ENCODE peak calls at places on chromosomes 13 and 19, in five cellular contexts. One of them, this sample, is unnamed.

GRCh38 chr13:48630791-48631190 is 22.9 kb upstream of the CYSLTR2 start:
- DNase-seq in AG04450: no peak
- DNase-seq in lower leg skin: no peak
- DNase-seq in fibroblast of lung: no peak
- DNase-seq in AG09309: no peak
- DNase-seq in this sample: no peak

GRCh38 chr19:10835089-10835753 is 791 bp downstream of the TMED1 start:
- DNase-seq in AG04450: no peak
- DNase-seq in lower leg skin: peak
- DNase-seq in fibroblast of lung: no peak
- DNase-seq in AG09309: no peak
- DNase-seq in this sample: peak

GRCh38 chr13:50286376-50286775 is 271.1 kb downstream of the KCNRG start:
- DNase-seq in AG04450: no peak
- DNase-seq in lower leg skin: no peak
- DNase-seq in fibroblast of lung: no peak
- DNase-seq in AG09309: no peak
- DNase-seq in this sample: no peak

GRCh38 chr13:109517516-109517915 is 268.9 kb downstream of the IRS2 start:
- DNase-seq in AG04450: no peak
- DNase-seq in lower leg skin: no peak
- DNase-seq in fibroblast of lung: peak
- DNase-seq in AG09309: no peak
- DNase-seq in this sample: no peak

GRCh38 chr13:112965573-112966115 is 3.4 kb upstream of the MCF2L start:
- DNase-seq in AG04450: no peak
- DNase-seq in lower leg skin: no peak
- DNase-seq in fibroblast of lung: no peak
- DNase-seq in AG09309: no peak
- DNase-seq in this sample: no peak

GRCh38 chr19:19997656-19998268 is 41.5 kb downstream of the ZNF682 start:
- DNase-seq in AG04450: no peak
- DNase-seq in lower leg skin: no peak
- DNase-seq in fibroblast of lung: no peak
- DNase-seq in AG09309: no peak
- DNase-seq in this sample: no peak

GRCh38 chr19:34051255-34051654 is 121.0 kb upstream of the LSM14A start:
- DNase-seq in AG04450: no peak
- DNase-seq in lower leg skin: peak
- DNase-seq in fibroblast of lung: no peak
- DNase-seq in AG09309: no peak
- DNase-seq in this sample: no peak

GRCh38 chr19:38990949-38991697 is 15.6 kb upstream of the FBXO17 start:
- DNase-seq in AG04450: no peak
- DNase-seq in lower leg skin: no peak
- DNase-seq in fibroblast of lung: no peak
- DNase-seq in AG09309: no peak
- DNase-seq in this sample: no peak

GRCh38 chr13:110641055-110642015 is 26.0 kb downstream of the NAXD start:
- DNase-seq in AG04450: no peak
- DNase-seq in lower leg skin: no peak
- DNase-seq in fibroblast of lung: peak
- DNase-seq in AG09309: no peak
- DNase-seq in this sample: no peak

GRCh38 chr13:101919541-101920306 is 467.2 kb downstream of the ITGBL1 start:
- DNase-seq in AG04450: no peak
- DNase-seq in lower leg skin: no peak
- DNase-seq in fibroblast of lung: peak
- DNase-seq in AG09309: no peak
- DNase-seq in this sample: no peak

GRCh38 chr13:113546571-113547247 is 37.8 kb upstream of the TFDP1 start:
- DNase-seq in AG04450: no peak
- DNase-seq in lower leg skin: peak
- DNase-seq in fibroblast of lung: peak
- DNase-seq in AG09309: no peak
- DNase-seq in this sample: no peak

GRCh38 chr13:99467764-99468163 is 33.5 kb upstream of the TM9SF2 start:
- DNase-seq in AG04450: no peak
- DNase-seq in lower leg skin: no peak
- DNase-seq in fibroblast of lung: peak
- DNase-seq in AG09309: peak
- DNase-seq in this sample: no peak

GRCh38 chr13:43305416-43305815 is 282.0 kb downstream of the DNAJC15 start:
- DNase-seq in AG04450: no peak
- DNase-seq in lower leg skin: no peak
- DNase-seq in fibroblast of lung: no peak
- DNase-seq in AG09309: no peak
- DNase-seq in this sample: no peak

GRCh38 chr13:68234278-68234677 is 1004.1 kb upstream of the PCDH9 start:
- DNase-seq in AG04450: no peak
- DNase-seq in lower leg skin: no peak
- DNase-seq in fibroblast of lung: peak
- DNase-seq in AG09309: no peak
- DNase-seq in this sample: no peak

GRCh38 chr13:114339779-114340534 is 25.7 kb downstream of the CHAMP1 start:
- DNase-seq in AG04450: no peak
- DNase-seq in lower leg skin: no peak
- DNase-seq in fibroblast of lung: peak
- DNase-seq in AG09309: no peak
- DNase-seq in this sample: no peak

GRCh38 chr19:38417544-38418506 is 8.2 kb downstream of the RASGRP4 start:
- DNase-seq in AG04450: no peak
- DNase-seq in lower leg skin: peak
- DNase-seq in fibroblast of lung: peak
- DNase-seq in AG09309: no peak
- DNase-seq in this sample: no peak

GRCh38 chr19:49387936-49388372 is at the start of gene KASH5:
- DNase-seq in AG04450: no peak
- DNase-seq in lower leg skin: peak
- DNase-seq in fibroblast of lung: peak
- DNase-seq in AG09309: no peak
- DNase-seq in this sample: no peak

GRCh38 chr13:32272021-32272695 is 43.0 kb downstream of the ZAR1L start:
- DNase-seq in AG04450: no peak
- DNase-seq in lower leg skin: no peak
- DNase-seq in fibroblast of lung: no peak
- DNase-seq in AG09309: no peak
- DNase-seq in this sample: no peak

GRCh38 chr19:49113762-49114629 is at the start of gene LIN7B:
- DNase-seq in AG04450: no peak
- DNase-seq in lower leg skin: peak
- DNase-seq in fibroblast of lung: peak
- DNase-seq in AG09309: no peak
- DNase-seq in this sample: peak

GRCh38 chr13:43464578-43465264 is 322.1 kb downstream of the ENOX1 start:
- DNase-seq in AG04450: no peak
- DNase-seq in lower leg skin: no peak
- DNase-seq in fibroblast of lung: no peak
- DNase-seq in AG09309: no peak
- DNase-seq in this sample: no peak

GRCh38 chr13:44575741-44576395 is at the start of gene TSC22D1:
- DNase-seq in AG04450: no peak
- DNase-seq in lower leg skin: peak
- DNase-seq in fibroblast of lung: peak
- DNase-seq in AG09309: peak
- DNase-seq in this sample: no peak

GRCh38 chr13:64753606-64754005 is 2476.5 kb downstream of the PCDH9 start:
- DNase-seq in AG04450: no peak
- DNase-seq in lower leg skin: no peak
- DNase-seq in fibroblast of lung: peak
- DNase-seq in AG09309: no peak
- DNase-seq in this sample: no peak

GRCh38 chr13:58165617-58166016 is 534.1 kb downstream of the PCDH17 start:
- DNase-seq in AG04450: no peak
- DNase-seq in lower leg skin: no peak
- DNase-seq in fibroblast of lung: no peak
- DNase-seq in AG09309: no peak
- DNase-seq in this sample: no peak

GRCh38 chr13:66077286-66077685 is 1152.8 kb downstream of the PCDH9 start:
- DNase-seq in AG04450: no peak
- DNase-seq in lower leg skin: no peak
- DNase-seq in fibroblast of lung: peak
- DNase-seq in AG09309: no peak
- DNase-seq in this sample: no peak

DNA sequence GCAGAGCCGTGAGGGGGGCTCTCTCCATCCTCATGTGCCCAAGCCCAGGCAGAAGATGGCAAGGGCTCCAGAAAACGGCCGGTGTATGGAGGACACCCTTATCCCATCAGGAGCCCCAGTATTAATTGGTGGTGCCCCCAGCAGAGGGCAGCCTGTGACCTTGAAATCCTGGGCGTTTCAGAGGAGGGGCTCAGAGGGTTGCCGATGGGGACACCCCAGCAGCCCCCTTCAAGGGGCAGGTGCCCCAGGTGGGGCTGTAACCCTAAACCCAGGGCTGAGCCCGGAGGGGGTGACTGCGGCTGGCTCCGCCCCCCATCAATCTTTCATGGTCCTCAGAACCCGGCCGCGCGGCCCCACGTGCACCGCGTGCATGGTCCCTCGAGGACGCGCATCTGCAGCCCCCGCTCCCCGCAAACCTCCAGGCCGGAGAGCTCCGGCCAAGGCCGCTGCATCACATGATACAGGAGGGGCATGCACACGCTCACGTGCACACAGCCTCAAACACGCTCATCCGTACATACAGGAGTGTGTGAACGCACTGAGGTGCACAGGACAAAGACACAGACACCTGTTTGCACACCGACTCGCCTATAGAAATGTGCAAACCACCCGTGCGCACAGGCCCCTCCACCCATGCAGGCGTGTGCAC is 959 bp downstream of the RAB3A start:
- DNase-seq in AG04450: no peak
- DNase-seq in lower leg skin: no peak
- DNase-seq in fibroblast of lung: no peak
- DNase-seq in AG09309: no peak
- DNase-seq in this sample: peak
- TF ChIP-seq CTCF in AG04450: peak
- TF ChIP-seq CTCF in lower leg skin: no peak
- TF ChIP-seq CTCF in fibroblast of lung: peak
- TF ChIP-seq CTCF in AG09309: peak
- TF ChIP-seq CTCF in this sample: peak

GRCh38 chr19:3575260-3575741 is 2.6 kb downstream of the HMG20B start:
- DNase-seq in AG04450: no peak
- DNase-seq in lower leg skin: no peak
- DNase-seq in fibroblast of lung: no peak
- DNase-seq in AG09309: no peak
- DNase-seq in this sample: no peak
- TF ChIP-seq CTCF in AG04450: peak
- TF ChIP-seq CTCF in lower leg skin: no peak
- TF ChIP-seq CTCF in fibroblast of lung: no peak
- TF ChIP-seq CTCF in AG09309: peak
- TF ChIP-seq CTCF in this sample: peak

DNA sequence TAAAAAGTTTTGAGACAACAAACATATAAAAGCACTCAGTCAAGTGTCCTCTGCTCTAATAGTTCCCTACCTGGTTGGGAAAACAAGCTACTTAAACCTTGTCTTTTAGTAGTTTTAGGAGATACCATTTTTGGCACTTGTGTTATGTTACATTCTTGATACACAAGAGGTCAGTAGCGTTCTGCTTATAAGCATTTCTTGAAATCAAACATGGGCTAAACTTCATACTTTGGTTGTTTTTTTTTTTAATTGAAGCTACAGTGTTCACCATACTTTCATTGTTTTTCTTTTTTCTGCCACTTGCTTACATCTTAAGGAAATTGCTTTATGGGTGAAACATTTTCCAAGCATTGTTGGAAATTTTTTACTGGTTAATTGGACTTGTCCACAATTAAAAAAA is 12.9 kb downstream of the NHLRC3 start:
- DNase-seq in AG04450: no peak
- DNase-seq in lower leg skin: no peak
- DNase-seq in fibroblast of lung: peak
- DNase-seq in AG09309: peak
- DNase-seq in this sample: no peak
- TF ChIP-seq CTCF in AG04450: peak
- TF ChIP-seq CTCF in lower leg skin: no peak
- TF ChIP-seq CTCF in fibroblast of lung: no peak
- TF ChIP-seq CTCF in AG09309: peak
- TF ChIP-seq CTCF in this sample: peak

GRCh38 chr19:52601025-52601973 is 31.2 kb downstream of the ZNF701 start:
- DNase-seq in AG04450: peak
- DNase-seq in lower leg skin: peak
- DNase-seq in fibroblast of lung: peak
- DNase-seq in AG09309: peak
- DNase-seq in this sample: peak
- TF ChIP-seq CTCF in AG04450: peak
- TF ChIP-seq CTCF in lower leg skin: no peak
- TF ChIP-seq CTCF in fibroblast of lung: peak
- TF ChIP-seq CTCF in AG09309: peak
- TF ChIP-seq CTCF in this sample: peak

GRCh38 chr19:1790054-1790762 is 21.9 kb downstream of the ATP8B3 start:
- DNase-seq in AG04450: no peak
- DNase-seq in lower leg skin: no peak
- DNase-seq in fibroblast of lung: no peak
- DNase-seq in AG09309: no peak
- DNase-seq in this sample: no peak

GRCh38 chr19:1785310-1785709 is 26.8 kb downstream of the ATP8B3 start:
- DNase-seq in AG04450: no peak
- DNase-seq in lower leg skin: no peak
- DNase-seq in fibroblast of lung: no peak
- DNase-seq in AG09309: no peak
- DNase-seq in this sample: no peak

GRCh38 chr19:1789282-1790020 is 22.6 kb downstream of the ATP8B3 start:
- DNase-seq in AG04450: no peak
- DNase-seq in lower leg skin: no peak
- DNase-seq in fibroblast of lung: no peak
- DNase-seq in AG09309: no peak
- DNase-seq in this sample: no peak

GRCh38 chr19:1786668-1787067 is 25.4 kb downstream of the ATP8B3 start:
- DNase-seq in AG04450: no peak
- DNase-seq in lower leg skin: no peak
- DNase-seq in fibroblast of lung: no peak
- DNase-seq in AG09309: no peak
- DNase-seq in this sample: no peak

GRCh38 chr19:1787116-1787515 is 25.0 kb downstream of the ATP8B3 start:
- DNase-seq in AG04450: no peak
- DNase-seq in lower leg skin: no peak
- DNase-seq in fibroblast of lung: no peak
- DNase-seq in AG09309: no peak
- DNase-seq in this sample: no peak
- TF ChIP-seq CTCF in AG04450: no peak
- TF ChIP-seq CTCF in lower leg skin: no peak
- TF ChIP-seq CTCF in fibroblast of lung: no peak
- TF ChIP-seq CTCF in AG09309: no peak
- TF ChIP-seq CTCF in this sample: no peak

GRCh38 chr13:36882829-36883390 is 37.1 kb downstream of the SMAD9 start:
- DNase-seq in AG04450: no peak
- DNase-seq in lower leg skin: no peak
- DNase-seq in fibroblast of lung: no peak
- DNase-seq in AG09309: no peak
- DNase-seq in this sample: no peak
- TF ChIP-seq CTCF in AG04450: no peak
- TF ChIP-seq CTCF in lower leg skin: no peak
- TF ChIP-seq CTCF in fibroblast of lung: no peak
- TF ChIP-seq CTCF in AG09309: no peak
- TF ChIP-seq CTCF in this sample: no peak